ENCODE peak calls at places on chromosomes 11 and 22, in four cellular contexts. B, P, Y and S are unnamed samples.

GRCh38 chr11:95154514-95154913 is 64.9 kb downstream of the ENDOD1 start:
- DNase-seq in B (peak), P (peak), Y (peak), S (peak)

GRCh38 chr11:130636672-130637463 is 188.4 kb downstream of the ADAMTS15 start:
- DNase-seq in B (peak), P (no peak), Y (no peak), S (no peak)

GRCh38 chr11:75780888-75781287 is 12.3 kb downstream of the DGAT2 start:
- DNase-seq in B (peak), P (no peak), Y (no peak), S (no peak)

GRCh38 chr11:57424802-57425564 is 1.9 kb downstream of the SLC43A3 start:
- DNase-seq in B (peak), P (peak), Y (no peak), S (peak)

GRCh38 chr11:12727556-12728070 is 53.4 kb downstream of the TEAD1 start:
- DNase-seq in B (peak), P (no peak), Y (no peak), S (no peak)

GRCh38 chr11:72228229-72228843 is 3.8 kb downstream of the INPPL1 start:
- DNase-seq in B (peak), P (no peak), Y (no peak), S (no peak)

GRCh38 chr11:73141309-73142127 is 600 bp downstream of the FCHSD2 start:
- DNase-seq in B (peak), P (peak), Y (peak), S (peak)

GRCh38 chr11:45193695-45194094 is 47.3 kb downstream of the PRDM11 start:
- DNase-seq in B (no peak), P (no peak), Y (no peak), S (no peak)

GRCh38 chr11:7278314-7278917 is 26.7 kb downstream of the SYT9 start:
- DNase-seq in B (peak), P (peak), Y (peak), S (peak)

GRCh38 chr11:32068134-32068533 is 22.7 kb upstream of the RCN1 start:
- DNase-seq in B (peak), P (no peak), Y (no peak), S (no peak)

GRCh38 chr11:60848714-60849151 is 6.8 kb downstream of the CCDC86 start:
- DNase-seq in B (no peak), P (no peak), Y (no peak), S (no peak)

GRCh38 chr22:26585104-26585790 is 4.7 kb downstream of the TPST2 start:
- DNase-seq in B (no peak), P (no peak), Y (no peak), S (no peak)

GRCh38 chr11:11963842-11964773 is 44.3 kb downstream of the DKK3 start:
- DNase-seq in B (no peak), P (no peak), Y (no peak), S (no peak)

GRCh38 chr11:119964136-119965025 is 173.5 kb downstream of the TRIM29 start:
- DNase-seq in B (peak), P (no peak), Y (peak), S (no peak)

GRCh38 chr11:98964146-98964545 is 56.6 kb upstream of the CNTN5 start:
- DNase-seq in B (no peak), P (no peak), Y (no peak), S (no peak)

GRCh38 chr11:13120691-13121090 is 111.6 kb downstream of the RASSF10 start:
- DNase-seq in B (peak), P (no peak), Y (no peak), S (no peak)

GRCh38 chr11:57474017-57474750 is 13.9 kb downstream of the RTN4RL2 start:
- DNase-seq in B (no peak), P (peak), Y (no peak), S (no peak)

GRCh38 chr11:38169286-38169685 is 1571.2 kb upstream of the RAG2 start:
- DNase-seq in B (peak), P (no peak), Y (no peak), S (no peak)

GRCh38 chr22:46079861-46080821 is 70.2 kb upstream of the PPARA start:
- DNase-seq in B (no peak), P (no peak), Y (no peak), S (no peak)

GRCh38 chr11:6397636-6398035 is 7.4 kb downstream of the SMPD1 start:
- DNase-seq in B (peak), P (no peak), Y (no peak), S (no peak)

GRCh38 chr11:31805037-31805628 is 6.0 kb downstream of the PAX6 start:
- DNase-seq in B (no peak), P (peak), Y (no peak), S (no peak)

GRCh38 chr11:67420646-67421420 is 5.4 kb downstream of the CARNS1 start:
- DNase-seq in B (peak), P (peak), Y (peak), S (peak)

GRCh38 chr11:76419896-76420295 is 24.9 kb upstream of the EMSY start:
- DNase-seq in B (peak), P (peak), Y (peak), S (peak)

GRCh38 chr11:77340501-77340900 is 39.0 kb upstream of the GDPD4 start:
- DNase-seq in B (no peak), P (no peak), Y (no peak), S (no peak)

GRCh38 chr11:85694385-85694980 is 8.5 kb upstream of the CCDC89 start:
- DNase-seq in B (peak), P (peak), Y (peak), S (peak)